ENCODE peak calls at places on chromosomes 2 and 18, in six cellular contexts. R, J, N, U, L and S are unnamed samples.

GRCh38 chr2:70697603-70698383 is 70.2 kb downstream of the ADD2 start:
- DNase-seq in J (no peak), R (no peak), L (no peak), U (no peak), N (no peak), S (no peak)

GRCh38 chr2:200479617-200480292 is 30.1 kb downstream of the KCTD18 start:
- DNase-seq in U (peak; percentile 85), L (peak; percentile 85), R (peak; percentile 24), J (no peak), N (no peak), S (peak; percentile 73)

GRCh38 chr18:10130626-10131025 is 216.8 kb downstream of the VAPA start:
- DNase-seq in L (no peak), R (no peak), U (no peak), J (no peak), N (no peak), S (no peak)

GRCh38 chr18:48468151-48468550 is 59.0 kb upstream of the ZBTB7C start:
- DNase-seq in R (no peak), U (peak; percentile 74), L (no peak), J (no peak), N (no peak), S (no peak)

GRCh38 chr2:168666339-168666738 is 136.1 kb upstream of the NOSTRIN start:
- DNase-seq in R (no peak), N (no peak), L (peak; percentile 28), J (no peak), U (peak; percentile 49), S (peak; percentile 72)

GRCh38 chr18:62771494-62771893 is 56.2 kb downstream of the PHLPP1 start:
- DNase-seq in J (no peak), R (no peak), U (no peak), N (no peak), L (no peak), S (no peak)

GRCh38 chr18:9428862-9429661 is 46.3 kb upstream of the RALBP1 start:
- DNase-seq in N (no peak), U (peak; percentile 53), R (no peak), J (no peak), L (no peak), S (no peak)

GRCh38 chr18:47251289-47252120 is at the start of gene SKOR2:
- DNase-seq in U (no peak), R (no peak), J (no peak), N (peak; percentile 74), L (no peak), S (no peak)

GRCh38 chr2:179422037-179422643 is 157.5 kb upstream of the SESTD1 start:
- DNase-seq in U (peak; percentile 84), J (no peak), L (peak; percentile 81), N (peak; percentile 40), R (peak; percentile 30), S (peak; percentile 29)

GRCh38 chr18:48161911-48162698 is 231.6 kb upstream of the SMAD2 start:
- DNase-seq in R (no peak), U (no peak), J (no peak), N (no peak), L (no peak), S (no peak)

GRCh38 chr2:121472465-121472993 is 58.2 kb upstream of the RNU4ATAC start:
- DNase-seq in L (no peak), J (no peak), R (no peak), U (no peak), N (no peak), S (no peak)

GRCh38 chr2:121019756-121020155 is 265.2 kb downstream of the TFCP2L1 start:
- DNase-seq in J (no peak), R (no peak), N (no peak), L (no peak), U (no peak), S (no peak)

GRCh38 chr2:60536716-60537115 is 16.7 kb downstream of the BCL11A start:
- DNase-seq in L (no peak), R (no peak), J (no peak), N (no peak), U (no peak), S (no peak)

GRCh38 chr18:63725682-63726480 is 23.1 kb downstream of the SERPINB11 start:
- DNase-seq in R (no peak), N (no peak), J (no peak), L (no peak), U (no peak), S (no peak)

GRCh38 chr18:43129946-43130523 is 14.6 kb upstream of the RIT2 start:
- DNase-seq in L (peak; percentile 27), J (no peak), R (no peak), U (peak; percentile 33), N (peak; percentile 48), S (peak; percentile 13)

GRCh38 chr2:26976242-26976641 is 5.8 kb downstream of the MAPRE3 start:
- DNase-seq in R (no peak), J (no peak), U (peak; percentile 93), L (peak; percentile 45), N (no peak), S (peak; percentile 71)

DNA sequence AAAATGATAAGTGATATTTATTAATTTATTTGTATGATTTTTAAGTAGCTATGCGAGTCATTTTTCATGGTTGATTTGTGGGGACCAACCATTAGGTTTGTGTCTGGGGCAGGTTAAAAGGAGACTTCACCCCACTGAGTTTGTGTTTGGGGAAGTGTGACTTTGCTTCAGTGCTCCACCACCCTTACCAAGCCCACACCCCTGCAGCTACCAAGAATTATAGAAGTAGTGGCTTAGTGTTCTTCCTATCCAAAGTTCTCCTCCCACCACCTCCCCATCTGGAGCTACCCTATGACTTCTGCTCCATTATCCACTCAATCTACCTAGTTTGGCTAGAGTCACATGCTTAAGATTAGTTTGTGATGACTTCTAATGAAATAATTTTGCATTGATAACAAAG is 182.1 kb upstream of the ZEB2 start:
- DNase-seq in N (no peak), R (no peak), U (no peak), J (no peak), L (no peak), S (no peak)
- H3K4me1 ChIP-seq in N (no peaks in the 10 kb centered on the region), R (no peaks in the 10 kb centered on the region), U (peaks cover 4% of the 10 kb centered on the region), J (no peaks in the 10 kb centered on the region), L (no peaks in the 10 kb centered on the region), S (no peaks in the 10 kb centered on the region)

GRCh38 chr2:237319887-237320286 is 94.1 kb downstream of the COL6A3 start:
- DNase-seq in L (no peak), U (no peak), N (no peak), J (no peak), R (no peak), S (no peak)
- H3K4me1 ChIP-seq in L (peaks cover 26% of the 10 kb centered on the region), U (peaks cover 36% of the 10 kb centered on the region), N (peaks cover 19% of the 10 kb centered on the region), J (peaks cover 21% of the 10 kb centered on the region), R (no peaks in the 10 kb centered on the region), S (peaks cover 14% of the 10 kb centered on the region)

GRCh38 chr2:224574423-224575084 is 10.6 kb downstream of the CUL3 start:
- DNase-seq in U (no peak), J (no peak), R (no peak), N (no peak), L (no peak), S (no peak)
- H3K4me1 ChIP-seq in U (peaks cover 63% of the 10 kb centered on the region), J (peaks cover 32% of the 10 kb centered on the region), R (peaks cover 40% of the 10 kb centered on the region), N (peaks cover 18% of the 10 kb centered on the region), L (peaks cover 8% of the 10 kb centered on the region), S (no peaks in the 10 kb centered on the region)

GRCh38 chr2:48347712-48348111 is 182.2 kb upstream of the STON1 start:
- DNase-seq in R (no peak), L (peak; percentile 39), U (peak; percentile 58), N (peak; percentile 16), J (no peak), S (peak; percentile 23)
- H3K4me1 ChIP-seq in R (peaks cover 9% of the 10 kb centered on the region), L (peaks cover 14% of the 10 kb centered on the region), U (peaks cover 37% of the 10 kb centered on the region), N (no peaks in the 10 kb centered on the region), J (peaks cover 23% of the 10 kb centered on the region), S (peaks cover 17% of the 10 kb centered on the region)

DNA sequence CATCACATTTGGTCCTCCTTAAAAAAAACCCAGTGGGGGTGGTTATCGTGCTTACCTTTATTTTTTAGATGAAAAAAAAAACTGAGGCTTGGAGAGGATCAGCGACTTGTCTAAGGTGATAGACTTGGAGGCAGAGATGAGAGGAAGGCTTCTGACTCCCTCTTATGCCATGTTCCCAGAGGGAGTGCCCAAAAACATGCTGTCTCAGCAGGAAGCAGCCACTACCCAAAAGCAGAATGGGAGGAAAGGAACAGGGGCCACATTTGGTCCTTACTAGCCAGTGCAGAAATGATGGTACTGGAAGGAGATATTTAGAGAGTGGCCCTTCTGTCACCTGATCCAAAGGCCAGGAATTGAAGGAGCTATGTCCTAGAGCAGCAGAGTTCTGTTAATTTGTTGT is 118.4 kb downstream of the B3GNT2 start:
- DNase-seq in L (no peak), U (no peak), N (no peak), J (no peak), R (no peak), S (no peak)
- H3K4me1 ChIP-seq in L (no peaks in the 10 kb centered on the region), U (no peaks in the 10 kb centered on the region), N (peaks cover 12% of the 10 kb centered on the region), J (peaks cover 7% of the 10 kb centered on the region), R (no peaks in the 10 kb centered on the region), S (no peaks in the 10 kb centered on the region)

DNA sequence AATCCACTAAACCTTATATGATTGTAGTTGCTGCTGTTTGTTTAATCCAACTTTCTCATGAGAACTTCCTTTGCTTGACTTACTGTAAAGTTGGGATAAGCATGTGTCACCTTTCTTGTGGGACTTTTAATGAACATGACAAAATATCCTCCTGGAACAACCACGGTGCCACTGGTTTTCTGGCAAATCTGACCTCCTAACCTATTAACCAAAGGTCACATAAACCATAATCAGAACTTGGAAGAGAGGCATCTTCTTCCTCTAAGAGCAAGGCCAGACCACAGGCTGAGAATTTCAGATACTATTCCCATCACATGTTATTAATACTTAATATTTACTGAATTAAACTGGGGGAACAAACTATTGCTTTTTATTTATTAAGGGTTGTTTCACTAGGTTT is 2.3 kb downstream of the SLC40A1 start:
- DNase-seq in R (no peak), U (no peak), L (no peak), J (no peak), N (no peak), S (no peak)
- H3K4me1 ChIP-seq in R (no peaks in the 10 kb centered on the region), U (no peaks in the 10 kb centered on the region), L (peaks cover 4% of the 10 kb centered on the region), J (peaks cover 16% of the 10 kb centered on the region), N (peaks cover 10% of the 10 kb centered on the region), S (peaks cover 6% of the 10 kb centered on the region)

DNA sequence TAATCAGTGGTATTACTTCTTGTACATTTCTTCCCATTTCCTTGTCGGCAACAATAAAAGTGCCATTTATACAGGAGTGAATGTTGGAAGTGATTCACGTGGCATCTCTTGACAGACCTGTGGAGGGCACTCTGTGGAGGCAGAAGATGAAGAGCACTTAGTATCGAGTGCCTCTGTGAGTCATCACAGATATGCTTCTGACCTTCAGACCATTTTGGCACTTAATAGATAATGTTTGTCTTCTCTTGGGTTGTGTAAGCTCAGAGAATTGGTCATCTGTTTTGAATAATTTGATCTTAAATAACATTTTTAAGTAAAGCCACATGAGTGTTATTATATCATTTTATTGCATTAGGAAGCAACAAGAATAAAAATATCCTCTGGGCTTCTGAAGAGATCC is 305.5 kb downstream of the PTPRM start:
- DNase-seq in N (peak; percentile 36), J (no peak), L (peak; percentile 56), R (no peak), U (peak; percentile 56), S (peak; percentile 37)
- H3K4me1 ChIP-seq in N (peaks cover 17% of the 10 kb centered on the region), J (peaks cover 4% of the 10 kb centered on the region), L (no peaks in the 10 kb centered on the region), R (no peaks in the 10 kb centered on the region), U (peaks cover 17% of the 10 kb centered on the region), S (no peaks in the 10 kb centered on the region)

GRCh38 chr2:46327627-46328026 is 30.4 kb downstream of the EPAS1 start:
- DNase-seq in J (no peak), R (no peak), L (no peak), N (no peak), U (no peak), S (no peak)

GRCh38 chr2:46328316-46328715 is 31.1 kb downstream of the EPAS1 start:
- DNase-seq in N (no peak), R (no peak), U (no peak), J (no peak), L (no peak), S (no peak)

GRCh38 chr2:46331099-46331766 is 34.0 kb downstream of the EPAS1 start:
- DNase-seq in N (peak; percentile 81), L (no peak), R (no peak), J (no peak), U (peak; percentile 58), S (no peak)

GRCh38 chr2:46329340-46329739 is 32.1 kb downstream of the EPAS1 start:
- DNase-seq in U (no peak), N (no peak), R (no peak), L (no peak), J (no peak), S (no peak)

GRCh38 chr2:46329803-46330775 is 32.9 kb downstream of the EPAS1 start:
- DNase-seq in R (no peak), L (peak; percentile 94), J (no peak), U (peak; percentile 96), N (no peak), S (peak; percentile 96)
- H3K4me1 ChIP-seq in R (peaks cover 59% of the 10 kb centered on the region), L (peaks cover 54% of the 10 kb centered on the region), J (peaks cover 88% of the 10 kb centered on the region), U (peaks cover 82% of the 10 kb centered on the region), N (peaks cover 94% of the 10 kb centered on the region), S (peaks cover 47% of the 10 kb centered on the region)